ENCODE peak calls at places on chromosomes 6 and 20, in four cellular contexts. P is SHP77; T is stimulated activated CD4-positive, alpha-beta T cell treated with anti-CD3 and anti-CD28 coated beads, TNF-alpha, amount 100 ng/mL, for 24 hours; H is GM04504. M is an unnamed sample.

GRCh38 chr6:45808917-45809316 is 206.7 kb downstream of the CLIC5 start:
- DNase-seq in P (no peak), T (no peak), H (no peak), M (no peak)

GRCh38 chr6:13406781-13407180 is 78.4 kb upstream of the TBC1D7 start:
- DNase-seq in P (no peak), T (no peak), H (no peak), M (no peak)

GRCh38 chr20:41030536-41031242 is 2.1 kb downstream of the TOP1 start:
- DNase-seq in P (no peak), T (no peak), H (peak), M (no peak)

GRCh38 chr6:148221580-148221979 is 121.1 kb upstream of the SASH1 start:
- DNase-seq in P (no peak), T (no peak), H (no peak), M (no peak)

GRCh38 chr6:10882654-10883053 is 813 bp upstream of the GCM2 start:
- DNase-seq in P (no peak), T (no peak), H (no peak), M (no peak)

GRCh38 chr20:2386516-2387179 is 5.9 kb downstream of the TGM6 start:
- DNase-seq in P (no peak), T (no peak), H (no peak), M (peak)

GRCh38 chr6:104356197-104356596 is 503.5 kb downstream of the HACE1 start:
- DNase-seq in P (no peak), T (no peak), H (no peak), M (no peak)

GRCh38 chr6:5339757-5340156 is 78.4 kb downstream of the FARS2 start:
- DNase-seq in P (no peak), T (no peak), H (no peak), M (no peak)

GRCh38 chr20:47036091-47036880 is 141.6 kb downstream of the EYA2 start:
- DNase-seq in P (no peak), T (no peak), H (no peak), M (no peak)

GRCh38 chr6:141550471-141550870 is 582.3 kb upstream of the GJE1 start:
- DNase-seq in P (no peak), T (no peak), H (no peak), M (no peak)

GRCh38 chr20:35049776-35050352 is 42.7 kb downstream of the TRPC4AP start:
- DNase-seq in P (no peak), T (no peak), H (no peak), M (no peak)

GRCh38 chr6:14711704-14712397 is 534.0 kb upstream of the JARID2 start:
- DNase-seq in P (no peak), T (no peak), H (no peak), M (no peak)

GRCh38 chr6:161835426-161836029 is 561.7 kb upstream of the AGPAT4 start:
- DNase-seq in P (no peak), T (no peak), H (no peak), M (no peak)

GRCh38 chr6:45714795-45715507 is 300.7 kb downstream of the CLIC5 start:
- DNase-seq in P (peak), T (no peak), H (peak), M (peak)

GRCh38 chr20:32484221-32485125 is 100.7 kb downstream of the NOL4L start:
- DNase-seq in P (peak), T (no peak), H (no peak), M (no peak)

GRCh38 chr6:168799067-168799466 is 358.1 kb downstream of the SMOC2 start:
- DNase-seq in P (no peak), T (no peak), H (no peak), M (no peak)

GRCh38 chr6:137736048-137736846 is 130.8 kb upstream of the TNFAIP3 start:
- DNase-seq in P (no peak), T (no peak), H (no peak), M (no peak)

GRCh38 chr6:21970560-21970959 is 326.3 kb downstream of the PRL start:
- DNase-seq in P (no peak), T (no peak), H (no peak), M (no peak)

GRCh38 chr6:87126501-87126900 is 28.9 kb upstream of the ZNF292 start:
- DNase-seq in P (no peak), T (no peak), H (no peak), M (no peak)

GRCh38 chr6:100998111-100998510 is 117.0 kb upstream of the ASCC3 start:
- DNase-seq in P (no peak), T (no peak), H (no peak), M (peak)

GRCh38 chr6:10420546-10421507 is 6.0 kb upstream of the TFAP2A start:
- DNase-seq in P (no peak), T (no peak), H (no peak), M (no peak)

GRCh38 chr6:49548613-49549304 is 1.7 kb upstream of the C6orf141 start:
- DNase-seq in P (no peak), T (no peak), H (no peak), M (no peak)

GRCh38 chr6:143974089-143974488 is 34.0 kb downstream of the PLAGL1 start:
- DNase-seq in P (no peak), T (no peak), H (no peak), M (no peak)

GRCh38 chr20:56483970-56484369 is 15.5 kb downstream of the RTF2 start:
- DNase-seq in P (no peak), T (no peak), H (no peak), M (no peak)

GRCh38 chr6:145669627-145670034 is 65.7 kb downstream of the EPM2A start:
- DNase-seq in P (no peak), T (no peak), H (peak), M (peak)

GRCh38 chr6:26660096-26660425 is 515 bp upstream of the ZNF322 start:
- DNase-seq in P (no peak), T (no peak), H (no peak), M (no peak)

GRCh38 chr6:15929685-15930084 is 199.2 kb upstream of the MYLIP start:
- DNase-seq in P (no peak), T (no peak), H (no peak), M (no peak)

GRCh38 chr6:106529438-106529837 is 99.9 kb downstream of the RTN4IP1 start:
- DNase-seq in P (no peak), T (no peak), H (no peak), M (no peak)

GRCh38 chr6:163460307-163460782 is 45.8 kb downstream of the QKI start:
- DNase-seq in P (no peak), T (no peak), H (peak), M (peak)